ENCODE peak calls at places on chromosomes 2 and 18, in four cellular contexts. H is AG04450, L is left ventricle myocardium inferior, V is transverse colon. X is an unnamed sample.

GRCh38 chr2:9010866-9011265 is 7.4 kb upstream of the MBOAT2 start:
- DNase-seq in L (no peak), V (no peak), H (peak), X (no peak)

GRCh38 chr2:215579809-215580208 is 143.9 kb upstream of the FN1 start:
- DNase-seq in L (no peak), V (no peak), H (peak), X (no peak)

GRCh38 chr2:10266133-10266620 is 36.5 kb upstream of the HPCAL1 start:
- DNase-seq in L (peak), H (no peak), V (peak), X (no peak)

GRCh38 chr2:202158796-202159195 is 79.6 kb downstream of the SUMO1 start:
- DNase-seq in V (no peak), L (no peak), H (no peak), X (no peak)

GRCh38 chr2:10787176-10787968 is 25.2 kb downstream of the PDIA6 start:
- DNase-seq in H (no peak), V (peak), L (no peak), X (no peak)

GRCh38 chr2:178756843-178757242 is 50.4 kb downstream of the TTN start:
- DNase-seq in L (no peak), H (no peak), V (no peak), X (no peak)

GRCh38 chr2:223952280-223952968 is 4.8 kb upstream of the MRPL44 start:
- DNase-seq in V (no peak), H (no peak), L (no peak), X (no peak)

GRCh38 chr2:215780313-215780712 is 233.0 kb downstream of the MREG start:
- DNase-seq in V (no peak), H (no peak), L (no peak), X (no peak)

GRCh38 chr2:12903272-12903671 is 186.5 kb downstream of the TRIB2 start:
- DNase-seq in V (no peak), H (no peak), L (no peak), X (no peak)

GRCh38 chr18:73945130-73945792 is 202.4 kb downstream of the FBXO15 start:
- DNase-seq in H (no peak), L (no peak), V (no peak), X (no peak)

GRCh38 chr2:174335605-174336402 is 1.1 kb downstream of the SP9 start:
- DNase-seq in L (no peak), H (no peak), V (no peak), X (no peak)

GRCh38 chr2:241905716-241906376 is 36.3 kb downstream of the RTP5 start:
- DNase-seq in L (no peak), H (no peak), V (no peak), X (no peak)

GRCh38 chr2:10452334-10452733 is 4.2 kb upstream of the ODC1 start:
- DNase-seq in H (peak), V (peak), L (no peak), X (peak)

GRCh38 chr2:1730047-1730937 is 14.0 kb downstream of the PXDN start:
- DNase-seq in L (peak), H (peak), V (peak), X (no peak)
- H3K27ac ChIP-seq in L (peak), H (peak), V (peak), X (peak)

GRCh38 chr2:148338544-148338943 is 306.0 kb upstream of the EPC2 start:
- DNase-seq in V (no peak), L (no peak), H (peak), X (peak)

DNA sequence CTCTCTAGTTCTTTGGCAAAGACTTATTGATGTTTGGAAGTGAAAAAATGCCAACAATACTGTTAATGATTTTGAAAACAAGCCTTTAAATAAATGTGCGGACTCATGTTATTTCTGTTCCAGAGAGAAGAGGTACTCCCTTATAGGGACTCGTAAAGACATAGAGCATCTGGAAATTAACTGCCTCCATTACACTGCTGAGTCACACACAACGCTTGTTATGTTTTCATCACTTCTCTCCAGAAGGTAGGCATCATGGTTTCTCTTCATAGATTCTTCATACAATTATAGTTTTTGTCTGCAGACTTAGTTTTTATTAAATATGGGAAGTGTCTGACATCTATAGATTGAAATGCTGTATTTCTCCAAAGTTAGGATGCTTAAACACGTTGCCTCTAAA is 302.5 kb upstream of the EPC2 start:
- DNase-seq in H (no peak), L (no peak), V (no peak), X (no peak)
- H3K27ac ChIP-seq in H (no peak), L (no peak), V (no peak), X (no peak)

GRCh38 chr18:77263471-77263774 is 13.8 kb downstream of the GALR1 start:
- DNase-seq in L (no peak), V (no peak), H (no peak), X (no peak)

GRCh38 chr18:77267957-77268356 is 18.3 kb downstream of the GALR1 start:
- DNase-seq in L (no peak), V (no peak), H (no peak), X (no peak)

GRCh38 chr18:77262655-77263470 is 13.2 kb downstream of the GALR1 start:
- DNase-seq in V (no peak), H (no peak), L (no peak), X (no peak)
- H3K27ac ChIP-seq in V (no peak), H (no peak), L (no peak), X (no peak)

GRCh38 chr18:22198163-22198562 is 28.8 kb downstream of the GATA6 start:
- DNase-seq in L (no peak), H (no peak), V (no peak), X (no peak)
- H3K27ac ChIP-seq in L (peak), H (no peak), V (no peak), X (no peak)

GRCh38 chr18:58302811-58303210 is 258.8 kb downstream of the NEDD4L start:
- DNase-seq in V (no peak), L (no peak), H (no peak), X (no peak)

GRCh38 chr18:58299936-58300335 is 255.9 kb downstream of the NEDD4L start:
- DNase-seq in L (no peak), V (no peak), H (no peak), X (no peak)

GRCh38 chr18:58305792-58306191 is 261.8 kb downstream of the NEDD4L start:
- DNase-seq in H (no peak), L (no peak), V (no peak), X (no peak)

GRCh38 chr18:58300867-58301266 is 256.8 kb downstream of the NEDD4L start:
- DNase-seq in H (no peak), V (no peak), L (no peak), X (no peak)

GRCh38 chr18:58303363-58303762 is 259.3 kb downstream of the NEDD4L start:
- DNase-seq in H (no peak), L (no peak), V (no peak), X (no peak)
- H3K27ac ChIP-seq in H (no peak), L (no peak), V (no peak), X (no peak)

GRCh38 chr18:54254265-54254758 is 15.0 kb upstream of the POLI start:
- DNase-seq in H (no peak), V (no peak), L (no peak), X (peak)

GRCh38 chr18:54251606-54252400 is 17.5 kb upstream of the POLI start:
- DNase-seq in H (no peak), L (no peak), V (no peak), X (no peak)

GRCh38 chr18:54257015-54257414 is 12.3 kb upstream of the POLI start:
- DNase-seq in L (no peak), V (no peak), H (no peak), X (no peak)

GRCh38 chr18:54250846-54251251 is 18.5 kb upstream of the POLI start:
- DNase-seq in L (no peak), H (no peak), V (no peak), X (no peak)

DNA sequence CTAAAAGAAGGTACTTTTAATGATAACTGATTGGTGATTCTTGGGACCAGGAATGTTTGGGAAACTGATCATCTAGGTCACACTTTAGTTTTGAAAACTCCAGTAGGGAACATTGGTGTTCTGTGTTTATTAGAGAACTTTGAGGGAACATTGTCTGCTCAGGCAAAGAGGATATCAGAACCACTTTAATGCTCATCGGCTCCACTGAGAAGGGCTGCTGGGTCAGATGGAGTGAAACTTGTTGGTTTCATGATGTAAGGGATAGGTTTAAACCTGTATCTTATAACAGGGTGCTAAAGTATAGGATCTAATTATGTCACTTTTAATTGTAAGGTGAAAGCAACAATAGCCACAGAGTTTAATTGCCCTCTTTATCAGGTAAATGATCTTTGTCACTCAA is 14.2 kb upstream of the POLI start:
- DNase-seq in H (no peak), L (no peak), V (no peak), X (no peak)
- H3K27ac ChIP-seq in H (no peak), L (no peak), V (no peak), X (peak)

DNA sequence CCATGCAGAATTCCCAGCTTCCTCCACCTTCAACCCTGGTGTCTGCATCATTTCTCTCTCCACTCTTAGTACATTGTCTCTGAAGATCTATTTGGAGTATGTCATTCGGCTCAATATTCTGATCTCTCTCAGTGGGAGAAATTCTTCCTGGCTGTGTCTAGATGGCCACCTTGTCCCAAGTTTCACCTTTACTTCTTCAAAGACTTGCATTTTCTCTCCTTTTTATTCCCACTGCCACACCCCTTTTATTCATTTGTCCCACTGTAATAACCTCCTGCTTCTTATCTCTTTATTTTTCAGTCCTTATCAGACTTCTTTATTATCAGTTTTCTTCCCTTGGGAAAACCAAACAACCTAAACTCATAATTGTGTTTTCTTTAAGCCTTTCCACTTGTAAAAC is 54.3 kb upstream of the CERS6 start:
- DNase-seq in H (no peak), L (no peak), V (no peak), X (no peak)
- H3K27ac ChIP-seq in H (no peak), L (no peak), V (no peak), X (no peak)

DNA sequence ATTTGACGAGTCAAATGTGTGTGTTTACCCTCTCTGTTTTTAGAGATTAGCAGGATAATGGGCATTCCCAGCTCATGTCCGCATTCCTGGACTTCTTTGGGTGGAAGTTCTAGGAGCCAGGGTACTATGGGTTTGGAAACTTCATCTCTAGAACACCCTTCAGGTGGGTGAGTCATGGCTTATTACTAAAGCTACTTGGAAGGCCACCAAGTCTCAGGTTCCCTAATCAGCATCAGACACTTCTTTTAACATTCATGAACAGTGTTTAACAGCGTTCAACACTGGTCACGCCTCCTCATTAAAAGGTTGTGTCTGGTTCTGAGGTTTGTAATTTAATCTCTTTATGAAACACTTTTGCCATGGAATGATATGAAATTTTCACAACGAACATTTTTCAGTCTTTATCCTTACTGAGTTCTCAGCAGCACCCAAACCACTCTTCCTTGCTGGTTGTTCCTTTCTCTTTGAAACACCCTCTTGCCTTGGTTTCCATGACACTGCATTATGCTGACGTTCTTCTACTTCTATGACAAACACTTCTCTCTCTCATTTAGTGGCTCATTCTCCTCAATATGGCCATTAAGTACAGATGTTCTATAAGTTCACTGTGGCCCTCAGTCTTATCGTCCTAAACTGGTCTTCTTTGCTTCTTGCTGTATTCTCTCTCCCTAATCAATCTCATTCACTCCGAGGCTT is 49.3 kb downstream of the MMADHC start:
- DNase-seq in H (no peak), L (no peak), V (no peak), X (peak)
- H3K27ac ChIP-seq in H (no peak), L (no peak), V (no peak), X (no peak)

GRCh38 chr18:41992066-41992465 is 37.0 kb downstream of the PIK3C3 start:
- DNase-seq in H (no peak), L (no peak), V (no peak), X (no peak)
- H3K27ac ChIP-seq in H (no peak), L (no peak), V (no peak), X (no peak)

DNA sequence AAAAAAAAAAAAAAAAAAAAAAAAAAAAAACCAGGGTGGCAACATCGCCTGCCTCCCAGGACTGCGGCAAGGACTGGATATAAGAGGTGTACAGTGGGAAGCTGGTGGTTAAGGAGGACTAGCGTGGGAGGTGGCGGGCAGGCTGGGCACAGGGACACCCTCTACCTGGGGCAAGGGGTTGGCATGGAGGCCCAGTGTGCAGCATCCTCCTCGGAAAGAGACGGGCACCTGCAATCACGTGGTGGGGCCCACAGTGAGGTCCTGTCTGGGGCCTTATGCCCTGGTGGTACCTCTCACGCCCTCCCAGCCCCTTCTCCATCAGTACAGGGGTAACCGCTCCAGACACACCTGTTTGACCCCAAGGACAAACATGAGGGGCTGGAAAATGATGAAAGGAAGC is 27.9 kb downstream of the PXDN start:
- DNase-seq in L (no peak), H (no peak), V (no peak), X (no peak)
- H3K27ac ChIP-seq in L (peak), H (no peak), V (peak), X (peak)

X was measured in epithelial cell of prostate.